ENCODE peak calls at places on chromosomes 3 and 15, in seven cellular contexts. Y is OCI-M1; U is naive thymus-derived CD4-positive, alpha-beta T cell; J is EH; T is GM10248; K is CD8-positive, alpha-beta T cell; O is sigmoid colon. M is an unnamed sample.

GRCh38 chr3:186235554-186235953 is 126.5 kb downstream of the DGKG start:
- DNase-seq in U (no peak), O (no peak), Y (peak), K (no peak), T (peak), J (no peak), M (no peak)

GRCh38 chr3:171461087-171461917 is 1.1 kb upstream of the TNIK start:
- DNase-seq in K (peak), U (no peak), T (peak), Y (peak), J (no peak), O (no peak), M (no peak)

GRCh38 chr3:17782751-17783150 is 40.3 kb upstream of the TBC1D5 start:
- DNase-seq in J (no peak), O (no peak), T (no peak), K (no peak), Y (no peak), U (no peak), M (no peak)

GRCh38 chr15:84668221-84668982 is 10.4 kb upstream of the NMB start:
- DNase-seq in K (no peak), Y (no peak), J (no peak), U (no peak), T (no peak), O (no peak), M (no peak)

GRCh38 chr15:35439291-35439690 is 106.7 kb downstream of the DPH6 start:
- DNase-seq in O (no peak), U (no peak), K (no peak), Y (no peak), J (peak), T (no peak), M (no peak)

GRCh38 chr3:169146866-169147245 is 516.7 kb downstream of the MECOM start:
- DNase-seq in O (no peak), J (peak), Y (no peak), K (no peak), T (peak), U (no peak), M (no peak)

GRCh38 chr3:183554377-183554776 is 1.1 kb downstream of the KLHL6 start:
- DNase-seq in K (no peak), T (peak), Y (peak), U (no peak), J (no peak), O (no peak), M (no peak)

GRCh38 chr15:74417230-74417629 is 16.5 kb downstream of the SEMA7A start:
- DNase-seq in Y (no peak), J (peak), O (no peak), T (no peak), U (no peak), K (no peak), M (no peak)

GRCh38 chr3:117657278-117657677 is 947.7 kb downstream of the TUSC7 start:
- DNase-seq in T (no peak), U (no peak), O (no peak), Y (no peak), J (no peak), K (no peak), M (no peak)

GRCh38 chr15:56598991-56599390 is 134.1 kb upstream of the MNS1 start:
- DNase-seq in K (no peak), Y (no peak), J (peak), O (no peak), T (no peak), U (no peak), M (no peak)

GRCh38 chr15:70768247-70768883 is 5.0 kb upstream of the UACA start:
- DNase-seq in J (no peak), O (no peak), T (peak), U (no peak), Y (peak), K (no peak), M (no peak)

GRCh38 chr15:49492834-49493233 is 69.8 kb downstream of the FGF7 start:
- DNase-seq in K (no peak), Y (no peak), T (no peak), U (no peak), J (peak), O (no peak), M (no peak)

GRCh38 chr15:67819636-67820035 is 5.7 kb upstream of the SKOR1 start:
- DNase-seq in Y (no peak), U (no peak), T (no peak), O (no peak), J (no peak), K (no peak), M (peak)

GRCh38 chr15:28208583-28208982 is 109.5 kb upstream of the OCA2 start:
- DNase-seq in T (no peak), O (no peak), Y (no peak), J (no peak), U (no peak), K (no peak), M (no peak)

GRCh38 chr3:128319741-128320141 is 146.9 kb downstream of the DNAJB8 start:
- DNase-seq in O (peak), T (no peak), U (no peak), K (no peak), Y (no peak), J (no peak), M (peak)

GRCh38 chr3:183555541-183556081 is at the start of gene KLHL6:
- DNase-seq in J (no peak), O (no peak), U (peak), Y (peak), K (peak), T (peak), M (peak)

GRCh38 chr3:3683261-3683660 is 116.0 kb upstream of the LRRN1 start:
- DNase-seq in Y (no peak), U (no peak), J (no peak), K (no peak), T (no peak), O (no peak), M (no peak)

GRCh38 chr3:118495243-118495642 is 539.4 kb downstream of the IGSF11 start:
- DNase-seq in J (no peak), K (no peak), U (no peak), Y (no peak), O (no peak), T (no peak), M (no peak)

GRCh38 chr3:97896547-97896946 is 74.7 kb downstream of the CRYBG3 start:
- DNase-seq in K (no peak), T (no peak), O (no peak), U (no peak), Y (no peak), J (peak), M (no peak)

GRCh38 chr3:49775538-49775937 is 10.8 kb downstream of the IP6K1 start:
- DNase-seq in O (peak), K (no peak), T (no peak), U (no peak), Y (no peak), J (peak), M (no peak)

GRCh38 chr3:150868282-150868681 is 37.0 kb downstream of the MINDY4B start:
- DNase-seq in K (no peak), O (no peak), T (no peak), Y (no peak), J (no peak), U (no peak), M (no peak)

GRCh38 chr3:28328188-28329151 is 20.1 kb upstream of the ZCWPW2 start:
- DNase-seq in J (peak), U (no peak), O (no peak), T (no peak), Y (peak), K (no peak), M (no peak)

GRCh38 chr15:71826196-71826595 is 15.8 kb downstream of the NR2E3 start:
- DNase-seq in K (no peak), T (no peak), U (no peak), O (no peak), Y (no peak), J (no peak), M (no peak)